ENCODE peak calls at places on chromosomes 4 and X, in six cellular contexts. T is lower lobe of right lung, V is suprapubic skin, I is PC-3, O is endothelial cell, X is AG09309. K is an unnamed sample.

GRCh38 chrX:101482296-101482695 is 3.0 kb upstream of the ARMCX4 start:
- DNase-seq in T (no peak), V (no peak), I (no peak), O (no peak), X (peak; percentile 27), K (no peak)

GRCh38 chr4:173990879-173991231 is 292.6 kb downstream of the FBXO8 start:
- DNase-seq in T (no peak), V (no peak), I (no peak), O (no peak), X (no peak), K (peak; percentile 76)

GRCh38 chr4:39390603-39391002 is 16.1 kb upstream of the KLB start:
- DNase-seq in T (no peak), V (no peak), I (no peak), O (no peak), X (no peak), K (no peak)

GRCh38 chrX:54786972-54787371 is 11.1 kb downstream of the ITIH6 start:
- DNase-seq in T (no peak), V (no peak), I (peak; percentile 53), O (no peak), X (no peak), K (no peak)

GRCh38 chrX:107542500-107542899 is 85.8 kb upstream of the PRPS1 start:
- DNase-seq in T (no peak), V (no peak), I (peak; percentile 48), O (no peak), X (no peak), K (no peak)

GRCh38 chrX:47218920-47219815 is 687 bp downstream of the CDK16 start:
- DNase-seq in T (peak; percentile 61), V (no peak), I (no peak), O (peak; percentile 31), X (no peak), K (peak; percentile 38)

GRCh38 chr4:177220376-177220775 is 89.3 kb upstream of the NEIL3 start:
- DNase-seq in T (no peak), V (no peak), I (peak; percentile 47), O (no peak), X (no peak), K (no peak)

GRCh38 chr4:137861682-137862081 is 329.4 kb upstream of the PCDH18 start:
- DNase-seq in T (no peak), V (no peak), I (peak; percentile 25), O (no peak), X (peak; percentile 2), K (no peak)

GRCh38 chr4:125735107-125735506 is 420.4 kb downstream of the FAT4 start:
- DNase-seq in T (no peak), V (no peak), I (peak; percentile 82), O (peak; percentile 19), X (peak; percentile 69), K (no peak)

GRCh38 chr4:64271601-64272081 is 137.6 kb downstream of the TECRL start:
- DNase-seq in T (no peak), V (no peak), I (peak; percentile 49), O (no peak), X (no peak), K (peak; percentile 46)

GRCh38 chr4:866068-866760 is 40.3 kb upstream of the CPLX1 start:
- DNase-seq in T (no peak), V (no peak), I (no peak), O (no peak), X (no peak), K (no peak)

GRCh38 chr4:99947190-99947578 is 766 bp upstream of the DNAJB14 start:
- DNase-seq in T (no peak), V (no peak), I (no peak), O (no peak), X (no peak), K (no peak)

GRCh38 chrX:53795583-53795982 is 109.1 kb upstream of the HUWE1 start:
- DNase-seq in T (no peak), V (no peak), I (no peak), O (no peak), X (no peak), K (no peak)

GRCh38 chrX:4675686-4676300 is 962.3 kb upstream of the PRKX start:
- DNase-seq in T (no peak), V (no peak), I (peak; percentile 34), O (no peak), X (no peak), K (no peak)

GRCh38 chrX:14064632-14065432 is 35.1 kb upstream of the GEMIN8 start:
- DNase-seq in T (no peak), V (no peak), I (peak; percentile 83), O (no peak), X (no peak), K (no peak)

GRCh38 chr4:16607241-16607640 is 291.2 kb downstream of the LDB2 start:
- DNase-seq in T (no peak), V (no peak), I (no peak), O (no peak), X (no peak), K (no peak)

GRCh38 chr4:186886759-186887158 is 163.1 kb upstream of the FAT1 start:
- DNase-seq in T (no peak), V (no peak), I (no peak), O (no peak), X (no peak), K (no peak)

GRCh38 chr4:189940178-189941004 is at the start of gene FRG1:
- DNase-seq in T (peak; percentile 96), V (peak; percentile 96), I (peak; percentile 87), O (peak; percentile 96), X (peak; percentile 84), K (peak; percentile 97)

GRCh38 chrX:101744085-101744484 is 84.4 kb upstream of the ARMCX2 start:
- DNase-seq in T (no peak), V (no peak), I (no peak), O (no peak), X (no peak), K (no peak)

GRCh38 chr4:153314915-153315314 is 29.6 kb upstream of the MND1 start:
- DNase-seq in T (no peak), V (no peak), I (no peak), O (no peak), X (no peak), K (no peak)

GRCh38 chr4:85701881-85702321 is 227.0 kb downstream of the ARHGAP24 start:
- DNase-seq in T (no peak), V (no peak), I (no peak), O (no peak), X (no peak), K (no peak)

GRCh38 chr4:139278956-139279722 is 886 bp downstream of the MGARP start:
- DNase-seq in T (no peak), V (no peak), I (no peak), O (peak; percentile 26), X (no peak), K (no peak)

GRCh38 chrX:23803931-23804381 is 21.0 kb downstream of the SAT1 start:
- DNase-seq in T (peak; percentile 45), V (no peak), I (peak; percentile 83), O (no peak), X (no peak), K (peak; percentile 23)

GRCh38 chr4:153038493-153039311 is 102.6 kb downstream of the FHDC1 start:
- DNase-seq in T (no peak), V (no peak), I (peak; percentile 38), O (no peak), X (no peak), K (no peak)

GRCh38 chr4:184854673-184855072 is 28.9 kb upstream of the ACSL1 start:
- DNase-seq in T (peak; percentile 60), V (no peak), I (no peak), O (no peak), X (no peak), K (no peak)

GRCh38 chrX:10021461-10022272 is 54.5 kb downstream of the CLDN34 start:
- DNase-seq in T (no peak), V (no peak), I (peak; percentile 36), O (no peak), X (no peak), K (no peak)

GRCh38 chrX:15985937-15986336 is 131.3 kb upstream of the AP1S2 start:
- DNase-seq in T (no peak), V (no peak), I (peak; percentile 6), O (no peak), X (no peak), K (no peak)

GRCh38 chrX:40100141-40100536 is 2.4 kb upstream of the BCOR start:
- DNase-seq in T (peak; percentile 60), V (no peak), I (peak; percentile 60), O (no peak), X (no peak), K (peak; percentile 31)

GRCh38 chr4:147118523-147118922 is 172.9 kb upstream of the TTC29 start:
- DNase-seq in T (no peak), V (no peak), I (no peak), O (no peak), X (no peak), K (no peak)

GRCh38 chr4:55437356-55437796 is 41.6 kb downstream of the TMEM165 start:
- DNase-seq in T (no peak), V (no peak), I (peak; percentile 56), O (no peak), X (no peak), K (no peak)

GRCh38 chr4:13289391-13289790 is 194.7 kb downstream of the RAB28 start:
- DNase-seq in T (no peak), V (no peak), I (peak; percentile 36), O (no peak), X (no peak), K (no peak)

GRCh38 chr4:155796031-155796430 is 37.2 kb downstream of the GUCY1B1 start:
- DNase-seq in T (no peak), V (no peak), I (peak; percentile 56), O (no peak), X (no peak), K (no peak)
- TF ChIP-seq CTCF in T (peak; percentile 16), V (peak; percentile 15), I (peak; percentile 61), O (peak; percentile 58), X (peak; percentile 44), K (peak; percentile 42)

GRCh38 chrX:119574394-119575266 is at the start of gene UBE2A:
- DNase-seq in T (peak; percentile 94), V (peak; percentile 94), I (peak; percentile 86), O (peak; percentile 81), X (peak; percentile 67), K (peak; percentile 92)
- TF ChIP-seq CTCF in T (peak; percentile 41), V (peak; percentile 53), I (peak; percentile 30), O (peak; percentile 12), X (peak; percentile 31), K (peak; percentile 58)

GRCh38 chrX:129462707-129463106 is 60.6 kb downstream of the SMARCA1 start:
- DNase-seq in T (no peak), V (no peak), I (peak; percentile 7), O (no peak), X (no peak), K (no peak)
- TF ChIP-seq CTCF in T (no peak), V (no peak), I (peak; percentile 46), O (no peak), X (no peak), K (no peak)

DNA sequence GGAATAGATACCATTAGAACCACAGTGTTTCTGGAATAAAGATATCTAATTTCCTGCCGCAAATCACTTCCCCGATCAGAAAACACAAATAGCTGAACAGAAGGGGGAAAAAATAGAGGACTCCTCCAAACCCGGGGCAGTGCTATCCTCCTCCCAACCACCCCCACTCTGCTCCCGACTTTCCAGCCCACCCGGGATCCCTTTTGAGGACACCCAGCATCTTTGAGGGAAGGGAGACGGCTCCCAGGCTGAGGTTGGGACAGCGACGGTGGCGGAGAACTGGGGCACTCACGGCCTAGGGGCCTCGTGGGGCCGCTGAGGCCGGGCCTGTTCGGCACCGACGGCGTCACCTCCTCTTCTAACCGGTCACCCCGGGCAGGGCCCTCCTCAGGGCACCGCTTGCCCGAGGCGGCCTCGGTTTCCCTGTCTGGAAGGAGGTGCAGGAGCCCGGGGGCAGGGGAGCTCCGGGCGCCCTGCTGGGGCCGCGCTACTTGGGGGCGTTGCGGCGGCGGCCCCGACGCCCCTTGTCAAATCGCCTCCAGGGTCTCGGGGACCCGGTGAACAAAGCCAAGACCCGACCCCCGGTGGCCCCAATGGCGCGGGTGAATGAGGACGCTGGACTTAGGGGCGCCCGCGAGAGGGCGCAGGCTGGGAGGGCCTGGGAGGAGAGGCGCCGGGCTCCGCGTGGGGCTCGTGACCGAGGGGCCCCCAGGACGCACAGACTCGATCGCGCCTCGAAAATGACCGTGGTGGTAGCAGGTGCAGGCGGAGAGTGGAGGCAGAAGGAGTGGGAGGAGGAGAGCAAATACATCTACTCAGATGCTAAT is 6.9 kb upstream of the ARX start:
- DNase-seq in T (no peak), V (no peak), I (no peak), O (no peak), X (no peak), K (no peak)
- TF ChIP-seq CTCF in T (no peak), V (no peak), I (no peak), O (no peak), X (no peak), K (no peak)

K was measured in left ventricle myocardium inferior.